ENCODE peak calls at places on chromosome X, in seven cellular contexts. Q is IMR-90, N is tibial artery, C is ovary, Z is transverse colon, F is stomach, S is suprapubic skin. B is an unnamed sample. For H3K4me1, the result is how much of the 10 kb centered on the place peaks cover.

GRCh38 chrX:41491267-41492004 is 44.3 kb downstream of the NYX start:
- DNase-seq in Q (peak), N (no peak), C (no peak), Z (no peak), F (no peak), S (no peak), B (no peak)

GRCh38 chrX:21811832-21812231 is 27.6 kb upstream of the MBTPS2 start:
- DNase-seq in Q (no peak), N (no peak), C (no peak), Z (no peak), F (no peak), S (no peak), B (no peak)

GRCh38 chrX:24110049-24110448 is 39.5 kb upstream of the ZFX start:
- DNase-seq in Q (no peak), N (no peak), C (no peak), Z (no peak), F (no peak), S (no peak), B (no peak)

GRCh38 chrX:147894332-147894870 is 17.3 kb upstream of the FMR1 start:
- DNase-seq in Q (no peak), N (no peak), C (no peak), Z (no peak), F (no peak), S (no peak), B (no peak)

GRCh38 chrX:129540725-129541184 is 696 bp downstream of the OCRL start:
- DNase-seq in Q (no peak), N (peak), C (peak), Z (peak), F (peak), S (no peak), B (no peak)

GRCh38 chrX:20409991-20410390 is 143.3 kb upstream of the RPS6KA3 start:
- DNase-seq in Q (no peak), N (no peak), C (no peak), Z (no peak), F (no peak), S (no peak), B (no peak)

GRCh38 chrX:118644378-118644777 is 83.0 kb upstream of the IL13RA1 start:
- DNase-seq in Q (peak), N (no peak), C (no peak), Z (no peak), F (no peak), S (no peak), B (no peak)

GRCh38 chrX:112769034-112769433 is 71.6 kb downstream of the AMOT start:
- DNase-seq in Q (peak), N (no peak), C (no peak), Z (no peak), F (no peak), S (no peak), B (no peak)

GRCh38 chrX:118254611-118255010 is 91.3 kb upstream of the WDR44 start:
- DNase-seq in Q (peak), N (no peak), C (peak), Z (peak), F (peak), S (no peak), B (no peak)

GRCh38 chrX:141760761-141761160 is 62.2 kb upstream of the SPANXD start:
- DNase-seq in Q (peak), N (no peak), C (no peak), Z (no peak), F (no peak), S (no peak), B (no peak)

GRCh38 chrX:52988985-52989917 is 30.9 kb upstream of the FAM156A start:
- DNase-seq in Q (no peak), N (no peak), C (no peak), Z (no peak), F (no peak), S (no peak), B (no peak)

GRCh38 chrX:108307408-108308085 is 130.7 kb downstream of the COL4A6 start:
- DNase-seq in Q (peak), N (peak), C (no peak), Z (no peak), F (peak), S (no peak), B (peak)

GRCh38 chrX:155056877-155057792 is 13.8 kb downstream of the CMC4 start:
- DNase-seq in Q (peak), N (peak), C (peak), Z (peak), F (peak), S (no peak), B (peak)

GRCh38 chrX:102958794-102959193 is 21.7 kb downstream of the RAB40AL start:
- DNase-seq in Q (no peak), N (no peak), C (no peak), Z (no peak), F (no peak), S (no peak), B (no peak)

GRCh38 chrX:128460835-128461234 is 408.6 kb upstream of the ACTRT1 start:
- DNase-seq in Q (no peak), N (no peak), C (no peak), Z (no peak), F (no peak), S (no peak), B (no peak)
- TF ChIP-seq CTCF in Q (no peak), N (no peak), C (no peak), Z (no peak), F (no peak), S (no peak), B (no peak)

GRCh38 chrX:40088299-40088625 is 9.5 kb downstream of the BCOR start:
- DNase-seq in Q (no peak), N (no peak), C (no peak), Z (no peak), F (no peak), S (no peak), B (no peak)

GRCh38 chrX:40088803-40089540 is 8.8 kb downstream of the BCOR start:
- DNase-seq in Q (no peak), N (no peak), C (no peak), Z (no peak), F (no peak), S (no peak), B (no peak)

GRCh38 chrX:40090961-40091360 is 6.8 kb downstream of the BCOR start:
- DNase-seq in Q (no peak), N (no peak), C (no peak), Z (no peak), F (no peak), S (no peak), B (no peak)

GRCh38 chrX:40091691-40092421 is 5.9 kb downstream of the BCOR start:
- DNase-seq in Q (no peak), N (no peak), C (no peak), Z (peak), F (no peak), S (no peak), B (no peak)

DNA sequence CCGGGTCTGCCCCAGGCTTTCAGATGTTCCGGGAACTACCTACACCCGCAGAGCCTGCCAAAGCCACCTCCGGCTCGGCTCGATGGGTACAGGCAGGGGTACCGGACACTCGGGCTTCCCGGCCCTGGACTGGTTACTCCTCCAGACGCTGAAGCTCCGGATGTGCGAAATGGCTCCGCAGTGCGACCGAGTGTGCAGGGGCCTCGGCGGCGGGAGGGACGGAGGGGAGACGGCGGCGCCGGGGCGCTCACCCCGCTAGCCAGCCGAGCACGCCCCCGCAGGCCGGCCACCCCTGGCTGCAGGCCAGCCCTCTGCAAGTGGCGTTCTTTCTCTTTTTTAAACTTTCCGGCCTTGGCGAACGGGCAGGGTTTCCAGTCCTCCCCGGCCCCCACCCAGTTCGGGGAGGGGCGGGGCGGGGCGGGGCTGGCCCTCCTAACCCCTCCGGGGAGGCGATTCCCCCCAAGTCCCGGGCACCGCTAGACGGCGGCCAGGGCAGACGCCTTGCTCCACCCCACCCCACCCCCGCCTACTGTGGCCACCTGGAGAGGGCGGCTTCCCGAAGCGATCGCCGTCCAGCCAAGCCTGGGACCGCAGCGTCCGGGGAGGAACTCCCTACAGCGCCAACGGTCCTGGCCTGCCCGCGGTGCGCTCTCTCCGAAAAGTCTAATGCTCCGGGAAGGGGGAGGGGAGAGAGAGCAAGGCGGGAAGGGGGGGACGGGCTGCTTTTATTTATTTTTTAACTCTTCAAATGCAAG is 7.5 kb downstream of the BCOR start:
- DNase-seq in Q (no peak), N (peak), C (peak), Z (peak), F (peak), S (no peak), B (peak)
- H3K4me1 ChIP-seq in Q (under half), N (half or more), C (under half), Z (half or more), F (under half), S (under half), B (half or more)

GRCh38 chrX:69457756-69458155 is 46.4 kb upstream of the NALF2 start:
- DNase-seq in Q (no peak), N (no peak), C (no peak), Z (no peak), F (no peak), S (no peak), B (no peak)
- H3K27ac ChIP-seq in Q (no peak), N (no peak), C (no peak), Z (no peak), F (no peak), S (no peak), B (no peak)

DNA sequence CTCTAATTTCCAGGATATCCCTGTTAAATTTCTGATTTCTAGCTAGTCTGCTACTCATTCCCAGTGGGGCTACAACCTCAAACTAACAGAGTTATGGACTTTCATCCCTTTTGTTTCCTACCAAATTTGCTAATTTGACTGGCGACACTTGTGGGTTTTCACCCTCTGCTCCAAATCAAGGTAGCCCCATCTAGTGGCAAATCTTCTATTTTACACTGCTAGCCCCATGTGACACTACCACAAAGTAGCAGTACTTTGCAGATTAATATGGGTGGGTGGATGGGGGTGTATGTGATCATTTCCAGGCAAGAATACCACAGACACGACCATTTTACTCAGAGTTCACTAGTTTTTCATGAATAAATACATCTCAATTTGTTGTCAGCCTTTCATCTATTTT is 150.3 kb downstream of the MSL3 start:
- DNase-seq in Q (no peak), N (no peak), C (no peak), Z (no peak), F (no peak), S (no peak), B (no peak)
- TF ChIP-seq CTCF in Q (no peak), N (no peak), C (no peak), Z (peak), F (no peak), S (no peak), B (peak)

GRCh38 chrX:45767021-45767491 is 566.4 kb upstream of the DIPK2B start:
- DNase-seq in Q (peak), N (no peak), C (no peak), Z (no peak), F (no peak), S (no peak), B (no peak)
- H3K4me1 ChIP-seq in Q (under half), N (under half), C (under half), Z (under half), F (under half), S (under half), B (under half)